ENCODE peak calls at places on chromosomes 7 and 10, in four cellular contexts. K is PC-3, R is pancreas, U is aorta. X is an unnamed sample.
A peak's percentile ranks its signal among the peaks of the same experiment; 100 is the strongest.

GRCh38 chr10:61760943-61761824 is 98.5 kb downstream of the CABCOCO1 start:
- DNase-seq in K (peak; percentile 99), U (no peak), R (no peak), X (no peak)

GRCh38 chr10:113041324-113041723 is 91.3 kb downstream of the TCF7L2 start:
- DNase-seq in K (no peak), R (no peak), U (no peak), X (no peak)

GRCh38 chr7:98223898-98224700 is 12.9 kb downstream of the BHLHA15 start:
- DNase-seq in U (peak; percentile 65), R (no peak), K (no peak), X (no peak)

GRCh38 chr7:99551329-99551728 is 585 bp downstream of the FAM200A start:
- DNase-seq in K (no peak), R (no peak), U (no peak), X (no peak)

GRCh38 chr10:115895196-115895595 is 377.8 kb downstream of the GFRA1 start:
- DNase-seq in K (no peak), U (no peak), R (no peak), X (no peak)

GRCh38 chr7:142632291-142633134 is 116.8 kb upstream of the PRSS1 start:
- DNase-seq in R (peak; percentile 77), K (peak; percentile 87), U (no peak), X (peak; percentile 47)

GRCh38 chr10:49298666-49298989 is 342 bp upstream of the C10orf71 start:
- DNase-seq in R (no peak), U (peak; percentile 85), K (peak; percentile 35), X (no peak)

GRCh38 chr7:135508853-135509588 is 881 bp downstream of the CNOT4 start:
- DNase-seq in R (peak; percentile 23), K (peak; percentile 21), U (no peak), X (peak; percentile 33)

GRCh38 chr7:78473011-78473410 is 674.4 kb downstream of the PHTF2 start:
- DNase-seq in U (no peak), K (no peak), R (no peak), X (no peak)

GRCh38 chr7:128794020-128794419 is 2.3 kb downstream of the CCDC136 start:
- DNase-seq in U (no peak), R (no peak), K (peak; percentile 16), X (peak; percentile 10)

GRCh38 chr10:30185916-30186315 is 126.5 kb upstream of the JCAD start:
- DNase-seq in R (no peak), K (peak; percentile 86), U (no peak), X (no peak)

GRCh38 chr7:131061158-131061557 is 266.5 kb upstream of the MKLN1 start:
- DNase-seq in R (no peak), K (no peak), U (no peak), X (peak; percentile 71)

GRCh38 chr10:128422221-128422620 is 296.0 kb upstream of the MKI67 start:
- DNase-seq in R (no peak), K (no peak), U (no peak), X (no peak)

GRCh38 chr7:55060690-55061414 is 42.0 kb downstream of the EGFR start:
- DNase-seq in R (no peak), K (no peak), U (no peak), X (no peak)

GRCh38 chr10:125982256-125982948 is 86.0 kb downstream of the FANK1 start:
- DNase-seq in U (no peak), K (peak; percentile 84), R (peak; percentile 51), X (no peak)

GRCh38 chr10:59880976-59881510 is 25.3 kb downstream of the CCDC6 start:
- DNase-seq in U (no peak), K (no peak), R (no peak), X (peak; percentile 66)

GRCh38 chr10:5862360-5862929 is 27.2 kb downstream of the ANKRD16 start:
- DNase-seq in K (no peak), U (no peak), R (no peak), X (no peak)

GRCh38 chr7:41570766-41571165 is 132.1 kb downstream of the INHBA start:
- DNase-seq in U (no peak), K (no peak), R (no peak), X (no peak)

GRCh38 chr7:41574377-41574776 is 128.5 kb downstream of the INHBA start:
- DNase-seq in K (peak; percentile 21), U (no peak), R (no peak), X (no peak)

GRCh38 chr7:41573017-41573416 is 129.9 kb downstream of the INHBA start:
- DNase-seq in K (peak; percentile 88), U (no peak), R (no peak), X (no peak)

GRCh38 chr7:41576176-41576575 is 126.7 kb downstream of the INHBA start:
- DNase-seq in U (no peak), R (no peak), K (peak; percentile 56), X (no peak)

DNA sequence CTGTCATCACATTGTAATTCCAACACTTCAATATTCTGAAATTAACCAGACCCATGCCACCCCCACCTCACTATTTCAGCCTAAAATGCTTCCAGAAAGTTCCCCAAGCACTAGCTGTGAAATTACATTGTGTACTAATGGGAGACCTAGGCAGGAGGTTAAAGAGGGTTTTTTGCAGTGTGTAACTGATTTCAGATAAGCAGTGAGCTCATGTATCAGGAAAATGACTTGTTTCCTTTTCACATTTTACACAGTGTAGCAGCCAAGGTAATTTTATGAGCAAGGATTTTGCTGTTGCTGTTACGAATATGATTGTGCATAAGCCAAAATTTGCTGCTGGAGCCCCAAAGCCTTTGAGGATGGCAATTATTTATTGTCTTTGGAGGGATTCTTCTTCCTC is 129.0 kb downstream of the INHBA start:
- DNase-seq in R (no peak), K (peak; percentile 30), U (no peak), X (no peak)
- H3K4me1 ChIP-seq in R (no peaks in the 10 kb centered on the region), K (peaks cover 36% of the 10 kb centered on the region), U (peaks cover 8% of the 10 kb centered on the region), X (no peaks in the 10 kb centered on the region)

GRCh38 chr10:1454428-1454827 is 282.9 kb downstream of the ADARB2 start:
- DNase-seq in U (no peak), K (no peak), R (no peak), X (no peak)
- H3K9me3 ChIP-seq in U (no peaks in the 10 kb centered on the region), K (no peaks in the 10 kb centered on the region), R (no peaks in the 10 kb centered on the region), X (no peaks in the 10 kb centered on the region)

DNA sequence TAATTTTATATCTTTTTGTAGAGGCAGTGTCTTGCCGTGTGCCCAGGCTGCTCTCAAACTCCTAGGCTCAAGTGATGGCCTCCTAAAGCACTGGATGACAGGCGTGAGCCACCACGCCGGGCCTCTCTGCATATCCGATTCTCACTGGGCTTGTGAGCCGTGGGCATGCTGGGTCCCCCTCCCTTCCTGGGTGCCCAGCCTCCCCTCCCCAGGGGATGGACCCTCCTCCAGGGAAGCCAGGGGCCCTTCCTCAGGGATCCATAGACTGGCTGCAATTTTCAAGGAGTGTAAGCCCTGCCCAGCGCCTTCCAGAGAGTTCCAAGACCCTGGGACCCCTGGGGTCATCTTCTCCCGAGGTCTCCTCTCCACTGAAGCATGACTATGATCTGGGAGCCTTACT is 23.7 kb upstream of the ELFN1 start:
- DNase-seq in U (no peak), K (no peak), R (no peak), X (no peak)
- H3K4me1 ChIP-seq in U (no peaks in the 10 kb centered on the region), K (no peaks in the 10 kb centered on the region), R (peaks cover 3% of the 10 kb centered on the region), X (no peaks in the 10 kb centered on the region)

GRCh38 chr10:130301026-130301892 is 165.1 kb downstream of the GLRX3 start:
- DNase-seq in K (no peak), R (peak; percentile 85), U (no peak), X (peak; percentile 74)

DNA sequence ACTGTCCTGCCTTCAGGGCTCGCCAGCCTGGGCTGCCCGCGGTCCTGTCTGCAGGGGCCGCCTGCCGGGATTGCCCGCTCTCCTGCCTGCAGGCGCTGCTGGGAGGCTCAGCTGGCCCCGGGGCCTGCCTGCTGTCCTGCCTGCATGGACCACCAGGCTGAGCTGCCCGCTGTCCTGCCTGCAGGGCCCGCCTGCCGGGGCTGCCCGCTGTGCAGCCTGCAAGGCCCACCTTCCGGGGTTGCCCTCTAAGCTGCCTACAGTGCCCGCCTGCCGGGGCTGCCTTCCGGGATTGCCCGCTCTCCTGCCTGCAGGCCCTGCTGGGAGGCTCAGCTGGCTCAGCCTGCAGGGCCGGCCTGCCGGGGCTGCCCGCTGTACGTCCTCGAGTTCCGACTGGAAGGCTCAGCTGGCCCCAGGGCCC is 164.4 kb downstream of the GLRX3 start:
- DNase-seq in R (peak; percentile 74), U (no peak), K (no peak), X (peak; percentile 1)
- H3K9me3 ChIP-seq in R (no peaks in the 10 kb centered on the region), U (peaks cover 6% of the 10 kb centered on the region), K (no peaks in the 10 kb centered on the region), X (no peaks in the 10 kb centered on the region)

DNA sequence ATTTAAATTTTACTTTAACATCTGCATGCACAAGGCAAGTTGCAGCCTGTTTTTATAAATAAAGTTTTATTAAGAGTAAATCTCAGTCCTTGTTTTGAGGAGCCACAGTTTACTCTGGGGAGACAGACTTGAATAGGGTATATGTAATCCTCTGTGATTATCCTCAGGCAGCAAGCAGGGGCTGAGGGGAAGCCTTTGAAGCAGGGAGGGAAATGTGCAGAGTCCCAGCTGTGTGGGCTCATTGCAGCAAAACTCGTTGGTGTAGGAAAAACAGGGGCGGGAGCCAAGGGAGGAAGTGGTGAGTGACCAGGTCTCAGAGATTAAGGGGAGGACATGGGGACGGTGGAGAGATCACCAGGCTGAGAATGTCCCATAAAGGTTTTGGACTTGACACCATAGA is 34.3 kb upstream of the SMC3 start:
- DNase-seq in K (peak; percentile 16), U (no peak), R (no peak), X (no peak)
- H3K4me1 ChIP-seq in K (peaks cover 44% of the 10 kb centered on the region), U (no peaks in the 10 kb centered on the region), R (no peaks in the 10 kb centered on the region), X (peaks cover 37% of the 10 kb centered on the region)

GRCh38 chr10:130515670-130516069 is 379.5 kb downstream of the GLRX3 start:
- DNase-seq in U (no peak), K (no peak), R (no peak), X (no peak)

GRCh38 chr10:130519791-130520190 is 383.6 kb downstream of the GLRX3 start:
- DNase-seq in U (no peak), K (no peak), R (no peak), X (no peak)

GRCh38 chr10:130513686-130514476 is 377.7 kb downstream of the GLRX3 start:
- DNase-seq in U (no peak), K (no peak), R (no peak), X (no peak)

GRCh38 chr10:130512936-130513335 is 376.7 kb downstream of the GLRX3 start:
- DNase-seq in U (no peak), R (no peak), K (no peak), X (no peak)

DNA sequence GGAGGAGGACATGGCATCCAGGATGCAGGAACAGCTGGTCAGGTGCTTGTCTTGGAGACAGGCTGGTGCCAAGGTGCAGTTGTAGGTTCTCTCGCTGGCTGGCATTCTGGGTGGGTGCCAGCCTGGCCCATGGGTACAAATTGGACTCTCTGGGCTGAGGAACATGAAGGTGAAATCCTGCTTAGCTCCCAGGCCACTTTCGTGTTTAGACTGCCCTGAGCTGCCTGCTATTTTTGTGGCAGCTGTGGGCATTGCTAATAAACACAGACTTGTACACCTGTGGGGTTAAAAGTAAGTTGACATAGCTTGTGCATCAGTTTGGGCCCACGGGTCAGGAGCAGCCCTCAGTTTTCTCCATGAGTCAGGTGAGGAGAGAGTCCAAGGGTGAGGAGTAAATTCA is 379.9 kb downstream of the GLRX3 start:
- DNase-seq in U (no peak), K (no peak), R (no peak), X (no peak)
- H3K9me3 ChIP-seq in U (no peaks in the 10 kb centered on the region), K (no peaks in the 10 kb centered on the region), R (no peaks in the 10 kb centered on the region), X (no peaks in the 10 kb centered on the region)